ENCODE peak calls at places on chromosomes 11 and 22, in eight cellular contexts. D, N, V, B, F, P, C and T are unnamed samples.

GRCh38 chr22:35376728-35377472 is 4.0 kb upstream of the HMOX1 start:
- DNase-seq in D (peak), N (peak), V (peak), B (no peak), F (peak), P (peak), C (peak), T (peak)

GRCh38 chr11:33157103-33158027 is 3.9 kb downstream of the CSTF3 start:
- DNase-seq in D (no peak), N (no peak), V (no peak), B (no peak), F (no peak), P (no peak), C (no peak), T (no peak)

GRCh38 chr11:130029137-130029536 is 26.5 kb upstream of the PRDM10 start:
- DNase-seq in D (no peak), N (no peak), V (no peak), B (no peak), F (no peak), P (no peak), C (no peak), T (no peak)

GRCh38 chr11:128506999-128507591 is 80.3 kb downstream of the ETS1 start:
- DNase-seq in D (peak), N (peak), V (peak), B (peak), F (peak), P (peak), C (peak), T (no peak)

GRCh38 chr22:29291215-29291614 is 15.2 kb upstream of the GAS2L1 start:
- DNase-seq in D (no peak), N (no peak), V (no peak), B (no peak), F (no peak), P (no peak), C (no peak), T (no peak)

GRCh38 chr11:100689141-100689540 is 2.1 kb downstream of the ARHGAP42 start:
- DNase-seq in D (no peak), N (no peak), V (no peak), B (no peak), F (no peak), P (no peak), C (no peak), T (no peak)

GRCh38 chr11:77497368-77497767 is 23.5 kb upstream of the PAK1 start:
- DNase-seq in D (no peak), N (no peak), V (no peak), B (no peak), F (no peak), P (no peak), C (no peak), T (no peak)

GRCh38 chr11:64900263-64900678 is 16.7 kb downstream of the ATG2A start:
- DNase-seq in D (no peak), N (no peak), V (no peak), B (peak), F (no peak), P (peak), C (peak), T (peak)

GRCh38 chr11:128453444-128454336 is 133.7 kb downstream of the ETS1 start:
- DNase-seq in D (peak), N (no peak), V (no peak), B (no peak), F (peak), P (no peak), C (peak), T (no peak)